ENCODE peak calls at places on chromosomes 7 and 10, in seven cellular contexts. B is prostate gland; K is pancreas; N is mucosa of descending colon; P is CD8-positive, alpha-beta T cell; V is heart right ventricle; O is mesenchymal stem cell. E is an unnamed sample.

GRCh38 chr7:3673524-3673923 is 372.5 kb downstream of the SDK1 start:
- DNase-seq in N (no peak), B (peak; percentile 11), O (no peak), V (no peak), P (no peak), K (peak; percentile 36), E (peak; percentile 52)

GRCh38 chr7:73706122-73707044 is 13.1 kb downstream of the STX1A start:
- DNase-seq in K (no peak), P (no peak), O (peak; percentile 10), V (no peak), B (no peak), N (no peak), E (no peak)

GRCh38 chr10:70212879-70213278 is 20.4 kb downstream of the PPA1 start:
- DNase-seq in V (no peak), P (no peak), B (no peak), O (no peak), N (no peak), K (no peak), E (no peak)

GRCh38 chr7:100353685-100354330 is 4.1 kb upstream of the PILRB start:
- DNase-seq in B (no peak), V (no peak), O (no peak), K (no peak), P (no peak), N (no peak), E (no peak)

GRCh38 chr7:140334341-140335057 is 63.8 kb downstream of the SLC37A3 start:
- DNase-seq in O (no peak), K (no peak), P (no peak), N (no peak), V (no peak), B (no peak), E (no peak)

GRCh38 chr7:39683216-39683845 is 60.0 kb downstream of the RALA start:
- DNase-seq in N (no peak), P (no peak), K (no peak), B (no peak), V (no peak), O (peak; percentile 91), E (no peak)

GRCh38 chr7:122790558-122790957 is 87.8 kb upstream of the RNF148 start:
- DNase-seq in P (no peak), N (no peak), O (no peak), K (no peak), B (no peak), V (no peak), E (no peak)

GRCh38 chr7:44280993-44281721 is 44.2 kb downstream of the CAMK2B start:
- DNase-seq in B (no peak), O (no peak), K (no peak), P (no peak), N (peak; percentile 40), V (no peak), E (peak; percentile 39)

GRCh38 chr7:27576360-27576944 is 86.2 kb downstream of the HIBADH start:
- DNase-seq in N (no peak), B (peak; percentile 47), V (no peak), K (no peak), P (no peak), O (peak; percentile 52), E (no peak)

GRCh38 chr10:78931333-78932083 is 137.3 kb upstream of the ZMIZ1 start:
- DNase-seq in K (no peak), B (no peak), N (no peak), O (peak; percentile 91), P (no peak), V (peak; percentile 54), E (no peak)

GRCh38 chr7:142434666-142435174 is 176.9 kb upstream of the PRSS58 start:
- DNase-seq in O (no peak), P (no peak), N (no peak), K (no peak), B (no peak), V (no peak), E (no peak)
- H3K4me1 ChIP-seq in O (peaks cover 4% of the 10 kb centered on the region), P (peaks cover 2% of the 10 kb centered on the region), N (no peaks in the 10 kb centered on the region), K (no peaks in the 10 kb centered on the region), B (no peaks in the 10 kb centered on the region), V (peaks cover 2% of the 10 kb centered on the region), E (no peaks in the 10 kb centered on the region)

GRCh38 chr10:89100680-89101079 is 106.4 kb downstream of the CH25H start:
- DNase-seq in B (no peak), N (no peak), O (peak; percentile 49), V (no peak), P (no peak), K (no peak), E (no peak)

GRCh38 chr10:89102710-89103109 is 104.4 kb downstream of the CH25H start:
- DNase-seq in N (no peak), O (no peak), B (no peak), K (no peak), V (no peak), P (no peak), E (no peak)
- H3K4me1 ChIP-seq in N (peaks cover 3% of the 10 kb centered on the region), O (no peaks in the 10 kb centered on the region), B (no peaks in the 10 kb centered on the region), K (no peaks in the 10 kb centered on the region), V (no peaks in the 10 kb centered on the region), P (no peaks in the 10 kb centered on the region), E (peaks cover 9% of the 10 kb centered on the region)

GRCh38 chr10:124713679-124714298 is 30.4 kb downstream of the FAM53B start:
- DNase-seq in O (no peak), B (no peak), N (no peak), V (no peak), K (no peak), P (no peak), E (no peak)
- H3K4me1 ChIP-seq in O (peaks cover 11% of the 10 kb centered on the region), B (peaks cover 5% of the 10 kb centered on the region), N (peaks cover 47% of the 10 kb centered on the region), V (peaks cover 96% of the 10 kb centered on the region), K (peaks cover 8% of the 10 kb centered on the region), P (peaks cover 55% of the 10 kb centered on the region), E (peaks cover 82% of the 10 kb centered on the region)

DNA sequence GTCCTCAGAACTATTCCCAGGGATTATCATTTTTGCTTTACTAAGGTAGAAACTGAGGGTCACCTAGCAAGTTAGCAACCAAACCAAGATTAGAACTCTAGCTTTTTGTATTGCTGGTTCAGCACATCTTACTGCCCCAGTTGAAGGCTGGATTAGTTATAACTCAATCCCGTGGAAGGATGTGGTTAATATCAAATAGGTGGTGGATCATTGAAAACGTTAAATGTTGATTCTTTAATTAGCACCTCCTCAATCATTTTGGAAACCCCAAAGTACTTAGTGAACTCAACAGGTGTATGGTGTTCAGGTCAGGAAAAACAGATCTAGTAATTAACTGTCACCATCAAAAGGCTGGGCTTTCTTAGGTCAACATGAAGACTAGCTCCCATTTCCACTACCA is 152.4 kb downstream of the ARID5B start:
- DNase-seq in O (no peak), B (no peak), N (no peak), V (no peak), P (no peak), K (no peak), E (no peak)
- H3K4me1 ChIP-seq in O (peaks cover 2% of the 10 kb centered on the region), B (no peaks in the 10 kb centered on the region), N (peaks cover 34% of the 10 kb centered on the region), V (peaks cover 91% of the 10 kb centered on the region), P (peaks cover 9% of the 10 kb centered on the region), K (peaks cover 14% of the 10 kb centered on the region), E (peaks cover 74% of the 10 kb centered on the region)

DNA sequence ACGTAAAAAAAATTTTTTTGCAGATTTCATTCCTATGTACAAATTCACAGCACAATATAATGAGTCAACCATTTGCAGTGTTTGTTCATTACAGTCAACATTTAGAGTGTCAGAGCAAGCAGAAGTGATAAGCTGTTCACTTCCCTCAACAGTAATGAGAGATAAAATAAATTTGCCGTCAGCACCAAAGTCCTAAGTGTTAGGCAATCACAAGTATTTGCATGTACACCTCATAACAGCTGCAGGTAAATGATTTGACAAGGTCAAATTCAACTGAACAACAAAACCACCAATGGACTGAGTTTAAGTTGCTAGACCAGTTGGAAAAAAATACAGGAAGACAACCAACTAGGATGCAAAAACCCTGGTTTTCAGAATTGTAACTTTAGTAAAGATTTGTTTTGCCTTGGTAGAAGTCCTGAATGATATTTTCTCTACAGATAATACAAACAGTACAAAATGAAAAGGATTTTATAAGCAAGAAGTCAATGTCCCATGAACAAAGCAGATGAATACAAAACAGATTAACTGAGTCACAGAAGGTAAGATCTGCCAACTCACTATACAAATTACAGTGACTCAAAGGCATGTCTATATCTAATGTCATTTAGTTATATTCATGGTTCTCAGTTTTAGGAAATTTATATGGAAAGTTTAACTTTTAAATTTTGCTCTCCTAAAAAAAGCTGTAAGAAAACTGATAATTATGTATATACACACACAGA is 10.4 kb downstream of the RAPGEF5 start:
- DNase-seq in N (no peak), P (no peak), B (no peak), O (no peak), K (no peak), V (no peak), E (no peak)
- H3K4me1 ChIP-seq in N (peaks cover 25% of the 10 kb centered on the region), P (no peaks in the 10 kb centered on the region), B (no peaks in the 10 kb centered on the region), O (no peaks in the 10 kb centered on the region), K (peaks cover 54% of the 10 kb centered on the region), V (peaks cover 5% of the 10 kb centered on the region), E (peaks cover 8% of the 10 kb centered on the region)

DNA sequence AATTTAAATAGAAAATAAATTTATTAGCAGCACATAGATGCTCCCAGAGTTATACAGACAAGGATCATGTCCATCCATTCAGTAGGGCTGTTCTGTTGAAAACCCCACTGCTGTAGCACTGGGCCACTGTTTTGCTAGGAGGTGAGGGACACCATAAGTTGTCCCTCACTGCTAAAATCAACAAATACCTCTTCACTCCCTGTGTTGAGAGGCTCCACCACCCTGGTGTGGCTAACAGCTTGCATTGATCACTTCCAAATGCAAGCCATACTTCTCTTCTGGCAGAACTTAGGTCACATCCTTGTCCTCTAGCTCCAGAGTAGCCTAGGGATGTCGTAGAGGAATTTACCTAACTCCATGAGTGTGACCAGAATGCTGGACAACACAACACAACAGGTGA is 55.4 kb downstream of the MDFIC start:
- DNase-seq in N (no peak), O (no peak), P (no peak), K (no peak), V (no peak), B (no peak), E (no peak)
- H3K4me1 ChIP-seq in N (no peaks in the 10 kb centered on the region), O (peaks cover 7% of the 10 kb centered on the region), P (peaks cover 17% of the 10 kb centered on the region), K (peaks cover 19% of the 10 kb centered on the region), V (peaks cover 82% of the 10 kb centered on the region), B (no peaks in the 10 kb centered on the region), E (peaks cover 51% of the 10 kb centered on the region)

GRCh38 chr10:128125416-128125943 is 743 bp downstream of the MKI67 start:
- DNase-seq in K (no peak), N (no peak), P (no peak), V (no peak), O (peak; percentile 19), B (no peak), E (peak; percentile 50)

GRCh38 chr10:128123853-128124252 is 2.4 kb downstream of the MKI67 start:
- DNase-seq in N (no peak), V (no peak), O (no peak), K (no peak), B (no peak), P (no peak), E (no peak)

GRCh38 chr10:128121750-128122412 is 4.3 kb downstream of the MKI67 start:
- DNase-seq in O (no peak), K (no peak), V (no peak), N (no peak), P (no peak), B (no peak), E (no peak)

GRCh38 chr10:128125944-128126764 is at the start of gene MKI67:
- DNase-seq in V (peak; percentile 86), N (peak; percentile 91), B (peak; percentile 70), O (peak; percentile 93), P (peak; percentile 74), K (peak; percentile 65), E (peak; percentile 90)

GRCh38 chr10:128124813-128125403 is 1.3 kb downstream of the MKI67 start:
- DNase-seq in P (no peak), B (no peak), V (no peak), O (peak; percentile 15), N (no peak), K (no peak), E (no peak)
- H3K4me1 ChIP-seq in P (peaks cover 17% of the 10 kb centered on the region), B (peaks cover 5% of the 10 kb centered on the region), V (peaks cover 31% of the 10 kb centered on the region), O (peaks cover 16% of the 10 kb centered on the region), N (peaks cover 17% of the 10 kb centered on the region), K (peaks cover 8% of the 10 kb centered on the region), E (peaks cover 16% of the 10 kb centered on the region)

E was measured in lower lobe of right lung.